ENCODE peak calls at places on chromosomes 3 and 15, in six cellular contexts. L is neural progenitor cell, E is HCT116, R is GM23338, H is hepatocyte, X is GM23248. M is an unnamed sample.

GRCh38 chr3:150447631-150448465 is 39.8 kb downstream of the TSC22D2 start:
- DNase-seq in H (no peak), E (no peak), R (no peak), L (no peak), X (peak), M (no peak)

GRCh38 chr3:165194477-165195135 is 1.6 kb downstream of the SLITRK3 start:
- DNase-seq in R (peak), E (no peak), X (no peak), H (no peak), L (peak), M (no peak)

GRCh38 chr15:98954411-98954810 is 53.2 kb downstream of the PGPEP1L start:
- DNase-seq in E (no peak), R (no peak), H (no peak), L (no peak), X (peak), M (no peak)

GRCh38 chr3:128879125-128879969 is at the start of gene ACAD9:
- DNase-seq in E (peak), H (peak), X (peak), L (peak), R (peak), M (peak)

GRCh38 chr15:41546846-41547786 is 3.1 kb upstream of the RPAP1 start:
- DNase-seq in E (peak), L (no peak), X (peak), H (no peak), R (no peak), M (no peak)

GRCh38 chr3:16448691-16449090 is 64.8 kb downstream of the RFTN1 start:
- DNase-seq in E (peak), L (no peak), R (peak), X (peak), H (peak), M (no peak)

GRCh38 chr3:105118905-105119304 is 247.8 kb upstream of the ALCAM start:
- DNase-seq in R (no peak), E (no peak), L (no peak), H (no peak), X (peak), M (no peak)

GRCh38 chr15:81054236-81054635 is 53.5 kb downstream of the TLNRD1 start:
- DNase-seq in L (no peak), E (no peak), H (no peak), R (no peak), X (peak), M (no peak)

GRCh38 chr3:16528581-16528993 is 15.1 kb upstream of the RFTN1 start:
- DNase-seq in X (peak), R (no peak), H (no peak), L (no peak), E (no peak), M (no peak)

GRCh38 chr15:74427607-74428441 is 5.9 kb downstream of the SEMA7A start:
- DNase-seq in R (no peak), X (no peak), H (no peak), E (no peak), L (no peak), M (no peak)

GRCh38 chr3:23490459-23490858 is 287.3 kb downstream of the UBE2E2 start:
- DNase-seq in E (no peak), L (no peak), R (no peak), H (no peak), X (peak), M (no peak)

GRCh38 chr3:154015307-154015706 is 105.9 kb upstream of the ARHGEF26 start:
- DNase-seq in L (no peak), E (no peak), X (no peak), H (no peak), R (no peak), M (no peak)

GRCh38 chr3:124234852-124235252 is 242.9 kb upstream of the ROPN1 start:
- DNase-seq in L (no peak), H (no peak), E (no peak), R (no peak), X (no peak), M (no peak)

GRCh38 chr3:12999147-13000140 is 73.8 kb downstream of the IQSEC1 start:
- DNase-seq in E (peak), R (no peak), H (peak), L (no peak), X (no peak), M (peak)
- H3K4me2 ChIP-seq in E (peak), R (no peak), H (no peak), L (no peak), X (no peak), M (peak)

GRCh38 chr3:163045945-163046344 is 1549.3 kb downstream of the OTOL1 start:
- DNase-seq in H (no peak), R (no peak), X (no peak), E (no peak), L (no peak), M (no peak)
- TF ChIP-seq EZH2phosphoT487 in H (no peak), R (no peak), X (no peak), E (no peak), L (no peak), M (no peak)

GRCh38 chr3:195039180-195039843 is 231.6 kb downstream of the XXYLT1 start:
- DNase-seq in X (no peak), E (no peak), L (no peak), R (no peak), H (no peak), M (no peak)

GRCh38 chr3:195040094-195040493 is 230.9 kb downstream of the XXYLT1 start:
- DNase-seq in H (no peak), L (no peak), X (no peak), E (no peak), R (no peak), M (no peak)

GRCh38 chr3:195042741-195043611 is 228.0 kb downstream of the XXYLT1 start:
- DNase-seq in E (no peak), R (peak), H (peak), X (no peak), L (no peak), M (no peak)

GRCh38 chr3:195041871-195042740 is 228.9 kb downstream of the XXYLT1 start:
- DNase-seq in X (no peak), R (peak), H (no peak), L (peak), E (no peak), M (no peak)

DNA sequence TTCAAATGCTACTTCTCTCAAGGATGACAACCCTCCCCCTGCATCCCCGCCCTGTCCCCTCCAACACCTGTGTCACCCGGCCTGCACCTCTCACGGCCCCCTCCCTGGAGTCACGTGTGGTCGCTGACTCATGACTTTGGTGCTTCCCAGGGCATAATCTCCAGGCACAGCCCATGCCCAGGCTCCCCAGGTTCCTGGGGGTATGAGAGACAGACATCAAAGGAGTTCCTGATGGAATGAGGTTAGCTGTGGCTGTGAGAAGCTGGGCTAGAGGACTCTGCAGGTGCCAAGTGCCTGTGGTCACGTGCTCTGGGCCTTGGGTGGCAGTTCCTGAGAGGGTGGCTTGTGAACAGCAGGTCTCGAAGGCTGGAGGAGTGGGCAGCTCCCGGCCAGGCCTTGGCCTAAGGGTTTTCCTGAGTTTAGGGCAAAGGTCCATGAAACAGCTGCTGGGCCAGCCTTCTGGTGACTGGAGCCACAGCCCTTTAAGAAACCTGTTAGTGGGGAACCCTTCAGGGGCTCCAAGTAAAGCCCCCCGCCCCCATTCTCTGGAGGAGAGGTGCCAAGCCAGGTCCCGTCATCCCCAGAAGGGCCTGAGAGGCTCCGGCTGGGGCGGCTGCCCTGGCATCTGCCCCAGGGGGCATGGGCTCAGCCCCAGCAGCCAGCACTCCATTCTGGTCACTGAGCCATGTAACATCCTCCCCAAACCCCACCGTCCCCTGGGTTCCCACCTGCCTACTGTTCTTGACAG is 230.0 kb downstream of the XXYLT1 start:
- DNase-seq in X (no peak), L (no peak), R (no peak), E (peak), H (no peak), M (no peak)
- H3K4me2 ChIP-seq in X (no peak), L (no peak), R (no peak), E (peak), H (no peak), M (no peak)

GRCh38 chr3:141401584-141402475 is 33.5 kb downstream of the ZBTB38 start:
- DNase-seq in E (no peak), X (peak), H (peak), R (peak), L (peak), M (peak)
- TF ChIP-seq EZH2phosphoT487 in E (no peak), X (no peak), H (no peak), R (no peak), L (no peak), M (no peak)

DNA sequence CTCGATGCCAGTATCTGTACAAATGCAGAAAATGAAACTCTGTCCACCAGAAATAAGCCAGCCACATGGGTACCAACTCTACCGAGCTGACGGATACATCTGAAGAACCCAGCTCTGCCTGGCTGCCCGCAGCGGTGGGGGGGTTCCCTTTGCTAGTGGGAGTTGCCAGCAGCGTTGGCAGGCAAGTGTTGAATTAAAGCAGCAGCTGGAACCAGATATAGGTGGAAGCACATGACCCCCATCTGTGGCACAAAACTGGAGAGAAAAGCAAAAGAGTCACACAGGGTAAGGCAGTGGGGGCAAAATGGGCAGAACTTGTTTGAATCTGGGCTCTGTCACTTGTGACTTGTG is 17.9 kb downstream of the CRYGS start:
- DNase-seq in X (no peak), H (no peak), E (no peak), R (no peak), L (no peak), M (no peak)
- H3K4me2 ChIP-seq in X (no peak), H (no peak), E (no peak), R (no peak), L (no peak), M (no peak)

DNA sequence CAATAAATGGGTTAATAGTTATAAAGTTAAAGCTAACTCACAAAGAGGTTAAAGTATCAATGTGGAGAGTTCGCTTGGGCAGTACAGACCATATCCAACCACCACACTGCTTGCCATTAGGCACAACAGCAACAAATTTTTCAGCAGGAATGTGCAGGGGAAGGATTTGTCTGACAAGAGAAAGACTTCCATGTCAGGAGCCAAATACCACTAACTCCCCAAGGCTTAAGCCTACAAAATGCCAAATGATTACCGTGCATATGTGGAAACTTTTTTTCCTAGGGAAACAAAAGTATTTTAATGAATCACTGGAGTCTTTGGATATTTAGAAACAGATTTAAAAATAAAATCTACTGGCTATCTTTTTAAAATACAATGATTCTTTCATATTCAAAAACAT is 8.1 kb downstream of the VGLL3 start:
- DNase-seq in R (no peak), E (no peak), H (no peak), X (peak), L (no peak), M (no peak)
- TF ChIP-seq EZH2phosphoT487 in R (no peak), E (no peak), H (no peak), X (no peak), L (no peak), M (no peak)